ENCODE peak calls at places on chromosomes 5 and 9, in nine cellular contexts. Z is cardiac muscle cell; L is fibroblast of lung; F is ovary; O is DND-41; K is right cardiac atrium; R is CD8-positive, alpha-beta T cell; W is A549; D is adrenal gland. S is an unnamed sample. For H3K4me1, the result is how much of the 10 kb centered on the place peaks cover.

GRCh38 chr9:102631559-102631958 is 363.6 kb upstream of the CYLC2 start:
- DNase-seq in L (no peak), O (no peak), Z (no peak), K (no peak), R (no peak), F (no peak), D (no peak), W (no peak), S (no peak)

GRCh38 chr9:133119461-133120342 is 1.3 kb downstream of the RALGDS start:
- DNase-seq in L (peak), O (no peak), K (peak), Z (peak), D (no peak), R (no peak), W (no peak), F (no peak), S (no peak)

GRCh38 chr5:120869831-120870230 is 405.7 kb downstream of the PRR16 start:
- DNase-seq in F (no peak), K (no peak), D (no peak), R (no peak), L (no peak), O (no peak), W (no peak), Z (no peak), S (no peak)

GRCh38 chr5:146574713-146575112 is 58.7 kb upstream of the GPR151 start:
- DNase-seq in R (no peak), O (no peak), L (no peak), F (no peak), D (no peak), K (no peak), Z (no peak), W (no peak), S (no peak)

GRCh38 chr9:122197334-122197872 is 31.4 kb downstream of the LHX6 start:
- DNase-seq in O (no peak), K (no peak), F (no peak), Z (no peak), L (no peak), W (no peak), D (no peak), R (no peak), S (no peak)

GRCh38 chr5:38922199-38922598 is 76.4 kb downstream of the OSMR start:
- DNase-seq in K (peak), O (peak), F (peak), D (peak), R (peak), L (peak), W (peak), Z (peak), S (peak)

GRCh38 chr5:33068786-33069185 is 357.7 kb downstream of the NPR3 start:
- DNase-seq in D (no peak), W (no peak), R (no peak), L (peak), F (no peak), Z (no peak), K (no peak), O (no peak), S (no peak)

GRCh38 chr9:135939351-135940265 is 21.6 kb downstream of the UBAC1 start:
- DNase-seq in L (no peak), Z (no peak), R (peak), O (peak), W (no peak), D (no peak), K (no peak), F (no peak), S (no peak)

GRCh38 chr5:83583859-83584258 is 112.3 kb downstream of the VCAN start:
- DNase-seq in O (no peak), R (no peak), K (no peak), Z (no peak), L (peak), F (no peak), W (no peak), D (no peak), S (no peak)

GRCh38 chr5:81750308-81751008 is 439 bp downstream of the SSBP2 start:
- DNase-seq in F (no peak), O (no peak), L (no peak), R (peak), Z (peak), D (peak), W (peak), K (no peak), S (no peak)

GRCh38 chr5:81749562-81750307 is 1.2 kb downstream of the SSBP2 start:
- DNase-seq in L (no peak), D (peak), F (peak), Z (peak), K (peak), O (peak), R (peak), W (peak), S (peak)

GRCh38 chr5:81748556-81748955 is 2.3 kb downstream of the SSBP2 start:
- DNase-seq in F (no peak), R (no peak), K (no peak), W (no peak), L (no peak), Z (no peak), D (no peak), O (no peak), S (no peak)

GRCh38 chr5:81751009-81751835 is at the start of gene SSBP2:
- DNase-seq in L (peak), W (peak), K (peak), Z (peak), O (peak), F (peak), R (peak), D (peak), S (peak)

DNA sequence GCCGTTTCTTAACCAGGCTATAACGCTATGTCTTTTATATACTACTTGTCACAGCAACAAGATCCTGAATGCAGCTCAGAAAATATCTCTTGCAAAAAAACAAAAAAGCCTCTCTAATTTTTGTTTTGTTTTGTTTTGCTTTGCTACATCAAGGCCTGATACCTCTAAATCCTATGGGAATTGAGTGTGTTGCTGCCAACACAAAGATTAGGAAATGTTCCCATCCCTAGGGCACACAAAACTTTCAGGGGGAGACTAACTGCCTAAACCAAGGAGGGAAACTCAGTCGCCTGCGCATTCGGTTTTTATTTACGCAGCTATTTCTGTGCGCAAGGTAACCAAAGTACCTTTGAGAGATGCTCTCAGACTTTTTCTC is 1.7 kb downstream of the SSBP2 start:
- DNase-seq in Z (peak), F (no peak), O (peak), D (no peak), R (no peak), W (no peak), K (no peak), L (no peak), S (no peak)
- H3K4me1 ChIP-seq in Z (under half), F (under half), O (half or more), D (under half), R (under half), W (under half), K (under half), L (under half), S (under half)

GRCh38 chr9:137053944-137054931 is at the start of gene ENTPD2:
- DNase-seq in Z (no peak), W (no peak), D (no peak), L (no peak), K (no peak), R (peak), F (no peak), O (no peak), S (peak)
- H3K4me1 ChIP-seq in Z (under half), W (half or more), D (under half), L (under half), K (under half), R (under half), F (under half), O (under half), S (under half)

GRCh38 chr9:107731115-107731762 is 241.7 kb upstream of the KLF4 start:
- DNase-seq in D (no peak), L (no peak), Z (no peak), O (no peak), F (no peak), K (no peak), W (no peak), R (no peak), S (peak)
- H3K4me1 ChIP-seq in D (under half), L (under half), Z (under half), O (under half), F (under half), K (under half), W (under half), R (under half), S (under half)

GRCh38 chr5:115431116-115431515 is 113.5 kb downstream of the FEM1C start:
- DNase-seq in K (no peak), O (no peak), F (no peak), R (no peak), Z (no peak), W (no peak), L (no peak), D (no peak), S (no peak)
- H3K4me1 ChIP-seq in K (under half), O (under half), F (under half), R (under half), Z (under half), W (under half), L (under half), D (under half), S (under half)

GRCh38 chr9:38062498-38063362 is 6.3 kb downstream of the SHB start:
- DNase-seq in Z (no peak), R (no peak), K (no peak), L (peak), W (no peak), F (no peak), O (no peak), D (no peak), S (no peak)

GRCh38 chr9:38060688-38061087 is 8.3 kb downstream of the SHB start:
- DNase-seq in D (peak), F (no peak), O (no peak), R (no peak), K (no peak), Z (no peak), L (no peak), W (no peak), S (no peak)

GRCh38 chr9:38063363-38063707 is 5.7 kb downstream of the SHB start:
- DNase-seq in L (no peak), W (no peak), K (no peak), F (no peak), R (no peak), Z (no peak), D (no peak), O (no peak), S (no peak)

GRCh38 chr9:38061326-38061947 is 7.6 kb downstream of the SHB start:
- DNase-seq in W (no peak), L (no peak), F (no peak), D (no peak), R (no peak), O (no peak), K (no peak), Z (no peak), S (no peak)

GRCh38 chr9:38062106-38062497 is 6.9 kb downstream of the SHB start:
- DNase-seq in O (no peak), D (no peak), W (no peak), K (no peak), F (no peak), L (no peak), R (no peak), Z (no peak), S (no peak)
- H3K4me1 ChIP-seq in O (under half), D (under half), W (half or more), K (under half), F (under half), L (under half), R (under half), Z (half or more), S (half or more)

DNA sequence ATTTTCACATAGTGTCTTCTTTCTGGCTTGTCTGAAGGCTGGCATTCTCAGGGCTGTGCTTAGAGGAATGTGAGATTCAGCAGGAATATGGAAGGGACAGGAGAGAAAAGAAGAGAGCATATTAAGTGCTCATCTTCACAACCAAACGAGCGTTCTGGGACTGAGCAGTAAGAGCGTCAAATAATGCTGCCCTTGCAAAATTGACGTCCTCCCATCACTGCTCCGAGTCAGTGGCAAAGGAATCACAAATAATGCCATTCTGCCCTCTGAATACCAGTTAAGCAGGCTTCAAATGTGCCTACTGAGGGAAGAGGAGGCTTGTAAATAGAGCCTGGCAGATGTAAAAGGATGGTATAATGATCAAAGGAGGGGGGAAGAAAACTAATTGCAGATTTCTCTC is 351.2 kb downstream of the EBF1 start:
- DNase-seq in W (no peak), R (no peak), O (no peak), K (no peak), D (no peak), Z (no peak), L (no peak), F (no peak), S (no peak)
- H3K4me1 ChIP-seq in W (under half), R (under half), O (under half), K (under half), D (under half), Z (under half), L (under half), F (under half), S (under half)